ENCODE peak calls at places on chromosomes 16 and 17, in five cellular contexts. S, U, R, J and N are unnamed samples.

GRCh38 chr17:564526-564925 is 150.1 kb downstream of the VPS53 start:
- DNase-seq in J (no peak), S (no peak), U (no peak), R (no peak), N (no peak)

GRCh38 chr16:52538511-52538910 is 8.4 kb downstream of the TOX3 start:
- DNase-seq in U (no peak), J (no peak), S (no peak), R (no peak), N (no peak)

GRCh38 chr17:50840311-50840851 is 5.0 kb downstream of the WFIKKN2 start:
- DNase-seq in S (no peak), R (no peak), J (no peak), U (no peak), N (no peak)

GRCh38 chr16:66959645-66960177 is 1.4 kb upstream of the CES3 start:
- DNase-seq in S (no peak), R (no peak), U (no peak), J (no peak), N (no peak)

GRCh38 chr16:67105881-67106280 is 3.9 kb upstream of the PHAF1 start:
- DNase-seq in J (no peak), S (no peak), R (no peak), U (no peak), N (no peak)

GRCh38 chr17:3964203-3965122 is at the start of gene ATP2A3:
- DNase-seq in U (peak), R (peak), J (no peak), S (peak), N (peak)

GRCh38 chr16:12395266-12395665 is 408.4 kb downstream of the CPPED1 start:
- DNase-seq in R (no peak), U (peak), S (no peak), J (no peak), N (peak)

GRCh38 chr17:55726440-55726839 is 3.8 kb upstream of the TMEM100 start:
- DNase-seq in R (peak), U (no peak), S (no peak), J (peak), N (peak)

GRCh38 chr17:6098466-6099180 is 28.4 kb downstream of the WSCD1 start:
- DNase-seq in R (no peak), U (no peak), S (no peak), J (no peak), N (no peak)

GRCh38 chr17:34511265-34511664 is 68.1 kb upstream of the TMEM132E start:
- DNase-seq in J (no peak), U (no peak), S (no peak), R (no peak), N (peak)

GRCh38 chr16:14681115-14681514 is 13.0 kb downstream of the PLA2G10 start:
- DNase-seq in U (no peak), R (no peak), J (no peak), S (no peak), N (no peak)

GRCh38 chr17:56203430-56203829 is 50.2 kb downstream of the ANKFN1 start:
- DNase-seq in U (no peak), J (no peak), R (peak), S (no peak), N (peak)

GRCh38 chr17:80678621-80679020 is 134.0 kb downstream of the RPTOR start:
- DNase-seq in R (no peak), S (no peak), U (no peak), J (peak), N (peak)